ENCODE peak calls at places on chromosomes 16 and 17, in four cellular contexts. K is ascending aorta, B is lower leg skin, Y is psoas muscle. N is an unnamed sample.

GRCh38 chr17:78248051-78248914 is 16.9 kb downstream of the TMEM235 start:
- DNase-seq in Y (no peak), B (no peak), K (no peak), N (no peak)

GRCh38 chr16:64882385-64882784 is 239.5 kb downstream of the CDH11 start:
- DNase-seq in B (no peak), Y (peak), K (no peak), N (no peak)

GRCh38 chr17:73089918-73090317 is 2.6 kb downstream of the SLC39A11 start:
- DNase-seq in Y (no peak), B (peak), K (no peak), N (no peak)

GRCh38 chr16:35714665-35715064 is 2255.3 kb downstream of the TP53TG3F start:
- DNase-seq in B (peak), Y (no peak), K (no peak), N (no peak)

GRCh38 chr17:10292057-10292931 is 80.5 kb downstream of the MYH13 start:
- DNase-seq in K (no peak), Y (peak), B (peak), N (no peak)

GRCh38 chr17:34299918-34300600 is 14.5 kb downstream of the CCL11 start:
- DNase-seq in Y (no peak), B (peak), K (no peak), N (no peak)

GRCh38 chr17:43851744-43852143 is 4.8 kb downstream of the CD300LG start:
- DNase-seq in B (no peak), K (no peak), Y (no peak), N (no peak)

GRCh38 chr16:69619514-69619913 is 53.7 kb downstream of the NFAT5 start:
- DNase-seq in K (no peak), Y (no peak), B (no peak), N (no peak)

GRCh38 chr17:9217151-9218067 is 196.1 kb downstream of the NTN1 start:
- DNase-seq in Y (no peak), B (no peak), K (no peak), N (no peak)

GRCh38 chr17:13001991-13002615 is 15.7 kb downstream of the ELAC2 start:
- DNase-seq in K (no peak), Y (no peak), B (no peak), N (no peak)

GRCh38 chr17:77356109-77356689 is 215.4 kb downstream of the SEC14L1 start:
- DNase-seq in K (no peak), Y (no peak), B (peak), N (no peak)

GRCh38 chr16:88284626-88285513 is 97.9 kb upstream of the ZNF469 start:
- DNase-seq in Y (no peak), B (no peak), K (no peak), N (no peak)

GRCh38 chr16:70693231-70693671 is 7.4 kb upstream of the MTSS2 start:
- DNase-seq in Y (peak), K (no peak), B (no peak), N (no peak)

GRCh38 chr16:7355758-7356157 is 23.1 kb downstream of the RBFOX1 start:
- DNase-seq in Y (no peak), B (no peak), K (no peak), N (no peak)

GRCh38 chr16:7350801-7351200 is 18.2 kb downstream of the RBFOX1 start:
- DNase-seq in B (no peak), Y (no peak), K (no peak), N (no peak)

GRCh38 chr16:7352114-7352513 is 19.5 kb downstream of the RBFOX1 start:
- DNase-seq in Y (no peak), K (no peak), B (no peak), N (no peak)

DNA sequence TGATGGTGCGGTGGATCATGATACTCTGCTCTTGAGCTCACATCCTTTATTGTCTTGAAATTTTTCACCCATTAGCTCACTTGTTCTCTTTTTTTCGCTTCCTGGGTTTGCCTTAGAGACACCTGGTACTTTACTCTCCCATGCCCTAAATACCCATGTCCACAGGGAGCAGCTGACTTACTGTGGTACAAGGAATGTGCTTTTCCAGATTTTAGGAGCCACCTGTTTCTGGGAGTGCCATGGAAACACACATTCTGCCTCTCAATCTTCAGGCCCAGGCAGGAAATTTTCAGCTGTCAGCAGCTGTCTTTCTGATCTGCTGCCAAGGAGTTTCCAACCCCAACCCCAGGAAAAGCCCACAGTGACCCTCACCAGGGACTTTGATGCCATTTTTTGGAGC is 18.9 kb downstream of the RBFOX1 start:
- DNase-seq in Y (no peak), K (no peak), B (no peak), N (no peak)
- TF ChIP-seq CTCF in Y (no peak), K (no peak), B (no peak), N (no peak)

DNA sequence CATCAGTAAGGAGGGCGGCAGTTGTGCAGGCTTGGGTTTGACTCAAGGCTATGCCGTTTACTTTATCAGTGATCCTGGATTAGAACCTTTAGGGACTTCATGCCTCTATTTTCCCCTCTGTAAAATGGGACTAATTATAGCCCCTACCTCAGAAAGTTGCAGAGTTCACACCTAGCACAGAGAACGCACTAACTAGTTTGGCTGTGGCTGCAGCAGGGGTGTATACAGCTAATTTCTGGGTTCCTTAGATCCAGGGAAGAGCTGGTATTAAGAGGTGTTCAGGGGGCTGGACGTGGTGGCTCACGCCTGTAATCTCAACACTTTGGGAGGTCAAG is 267.3 kb downstream of the CPPED1 start:
- DNase-seq in Y (no peak), B (no peak), K (no peak), N (no peak)
- H3K4me3 ChIP-seq in Y (no peak), B (no peak), K (no peak), N (no peak)

GRCh38 chr17:37585066-37585465 is 24.2 kb downstream of the SYNRG start:
- DNase-seq in Y (no peak), B (no peak), K (no peak), N (no peak)
- TF ChIP-seq CTCF in Y (no peak), B (no peak), K (no peak), N (no peak)

GRCh38 chr17:82269138-82269881 is 4.2 kb downstream of the CSNK1D start:
- DNase-seq in K (no peak), B (no peak), Y (no peak), N (no peak)
- H3K4me3 ChIP-seq in K (no peak), B (no peak), Y (no peak), N (no peak)

GRCh38 chr16:17452931-17453330 is 17.8 kb downstream of the XYLT1 start:
- DNase-seq in B (no peak), K (no peak), Y (no peak), N (no peak)
- TF ChIP-seq CTCF in B (no peak), K (no peak), Y (no peak), N (no peak)

DNA sequence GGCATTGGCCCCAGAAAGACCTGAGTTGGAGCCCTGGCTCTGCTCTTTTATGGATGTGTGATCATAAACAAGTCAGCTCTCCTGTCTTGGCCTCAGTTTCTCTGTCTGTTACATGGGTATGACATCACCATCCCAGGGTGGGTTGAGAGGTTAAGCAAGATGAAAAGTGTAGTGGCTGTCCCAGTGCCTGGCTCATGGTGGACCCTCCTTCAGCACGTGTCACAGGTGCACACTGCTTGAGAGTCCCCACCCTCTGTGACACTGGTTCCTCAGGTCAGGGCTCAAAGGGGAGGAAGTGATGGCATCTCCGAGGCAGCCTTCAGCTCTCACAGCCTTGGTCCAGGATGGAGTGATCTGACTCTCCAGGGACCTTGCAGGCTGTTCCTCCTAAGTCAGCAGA is 218.4 kb downstream of the HAPSTR1 start:
- DNase-seq in K (no peak), B (no peak), Y (no peak), N (no peak)
- H3K4me3 ChIP-seq in K (no peak), B (no peak), Y (no peak), N (no peak)

DNA sequence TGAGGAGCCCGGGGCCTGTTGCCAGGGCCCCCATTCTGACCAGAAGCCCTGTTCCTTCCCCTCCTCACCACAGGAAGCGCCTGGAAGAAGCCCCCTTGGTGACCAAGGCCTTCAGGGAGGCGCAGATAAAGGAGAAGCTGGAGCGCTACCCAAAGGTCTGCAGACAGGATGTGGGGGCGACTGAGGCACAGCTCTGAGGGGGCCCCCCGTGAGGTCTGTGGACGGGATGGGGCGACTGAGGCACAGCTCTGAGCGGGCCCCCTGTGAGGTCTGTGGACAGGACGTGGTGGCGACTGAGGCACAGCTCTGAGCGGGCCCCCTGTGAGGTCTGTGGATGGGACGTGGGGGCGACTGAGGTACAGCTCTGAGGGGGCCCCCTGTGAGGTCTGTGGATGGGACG is 13.3 kb downstream of the CENPX start:
- DNase-seq in K (no peak), B (no peak), Y (no peak), N (no peak)
- TF ChIP-seq CTCF in K (no peak), B (no peak), Y (no peak), N (no peak)

DNA sequence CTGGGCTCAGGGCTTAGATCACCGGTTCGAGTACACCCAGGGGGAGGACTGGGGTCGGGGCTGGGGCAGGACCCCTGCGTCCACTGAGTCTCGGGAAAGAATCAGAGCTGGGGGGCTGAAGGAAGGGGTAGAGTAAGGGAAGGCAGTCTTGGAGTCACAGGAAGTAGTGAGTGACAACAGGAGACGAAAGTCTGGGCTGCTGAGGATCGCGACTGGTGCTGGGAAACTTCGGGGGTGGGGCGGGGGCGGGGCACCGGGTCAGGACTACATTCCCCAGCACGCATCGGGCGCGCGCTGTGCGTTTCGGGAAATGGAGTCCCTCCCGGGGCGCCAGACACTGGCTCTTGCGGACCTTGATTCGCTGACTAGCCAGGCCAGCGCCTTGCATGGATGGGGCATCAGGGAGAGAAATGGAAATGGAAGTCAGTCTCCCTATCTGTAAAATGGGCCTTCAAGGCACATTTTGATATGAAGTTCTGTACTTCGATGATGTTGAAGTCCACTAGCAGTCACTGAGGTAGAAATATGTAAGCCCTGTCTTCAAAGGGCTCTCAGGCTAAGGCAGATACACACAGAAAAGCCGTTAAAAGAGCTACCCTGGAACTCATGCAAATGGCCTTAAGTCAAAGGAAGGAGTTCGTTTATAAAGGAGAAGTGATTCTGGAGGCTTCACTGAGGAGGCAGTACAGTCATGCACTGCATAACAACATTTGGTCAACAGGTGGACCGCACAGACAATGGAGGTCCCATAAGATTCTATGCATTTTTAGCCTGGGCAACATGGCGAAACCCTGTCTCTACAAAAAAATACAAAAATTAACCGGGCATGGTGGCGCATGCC is 696 bp downstream of the CTF1 start:
- DNase-seq in Y (peak), B (peak), K (peak), N (no peak)
- H3K4me3 ChIP-seq in Y (peak), B (peak), K (peak), N (peak)

DNA sequence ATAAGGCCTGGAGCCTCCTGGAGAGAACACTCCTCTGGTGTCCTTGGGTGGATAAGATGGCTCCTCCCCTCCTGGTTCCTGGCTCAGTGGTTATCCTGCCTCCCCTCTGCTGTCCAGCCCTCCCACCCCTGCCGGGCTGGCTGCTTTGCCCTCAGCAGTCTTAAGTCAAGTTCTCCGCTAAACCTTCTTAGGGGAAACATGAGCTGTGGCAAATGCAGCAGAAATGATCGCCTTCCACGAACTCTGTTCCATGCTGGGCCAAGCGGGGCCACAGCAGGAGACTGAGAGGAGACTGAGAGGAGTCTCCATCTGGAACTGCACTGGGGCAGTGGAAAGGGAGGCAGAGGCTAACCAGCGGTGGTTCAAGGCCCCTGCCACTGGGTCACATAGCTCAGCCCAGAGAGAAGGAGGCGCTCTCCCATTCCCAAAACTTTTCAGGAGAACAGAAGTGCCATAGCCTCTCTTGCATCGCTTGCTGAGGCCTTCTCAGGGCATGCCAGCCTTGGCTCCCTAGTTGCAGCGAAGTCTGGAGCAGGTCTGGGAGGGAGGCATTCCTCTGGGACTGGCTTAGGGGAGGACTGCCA is 26.9 kb downstream of the TNS4 start:
- DNase-seq in K (no peak), Y (no peak), B (no peak), N (no peak)
- TF ChIP-seq CTCF in K (no peak), Y (no peak), B (no peak), N (no peak)

GRCh38 chr17:1228752-1229353 is 41.4 kb upstream of the BHLHA9 start:
- DNase-seq in Y (no peak), K (no peak), B (no peak), N (no peak)
- H3K4me3 ChIP-seq in Y (peak), K (peak), B (peak), N (peak)

N was measured in GM12864.